ENCODE peak calls at places on chromosomes 1 and 21, in ten cellular contexts. T is heart right ventricle, H is cardiac muscle cell, Q is AG04450, R is colonic mucosa, C is fibroblast of lung, D is psoas muscle, X is IMR-90, V is PC-9, Z is brain microvascular endothelial cell. N is an unnamed sample.

GRCh38 chr1:19504796-19505693 is 19.7 kb upstream of the CAPZB start:
- DNase-seq in T (no peak), H (no peak), Q (peak), R (no peak), C (peak), D (no peak), X (peak), V (no peak), Z (peak), N (no peak)

GRCh38 chr1:80155371-80155770 is 1148.8 kb upstream of the ADGRL4 start:
- DNase-seq in T (no peak), H (peak), Q (no peak), R (no peak), C (no peak), D (no peak), X (peak), V (no peak), Z (no peak), N (peak)

GRCh38 chr1:3113047-3113740 is 44.2 kb downstream of the PRDM16 start:
- DNase-seq in T (no peak), H (no peak), Q (no peak), R (no peak), C (no peak), D (no peak), X (no peak), V (no peak), Z (no peak), N (no peak)

GRCh38 chr1:190511554-190511953 is 33.9 kb upstream of the BRINP3 start:
- DNase-seq in T (no peak), H (peak), Q (no peak), R (no peak), C (no peak), D (no peak), X (no peak), V (no peak), Z (no peak), N (no peak)

GRCh38 chr1:38559180-38559874 is 300.2 kb downstream of the RRAGC start:
- DNase-seq in T (no peak), H (no peak), Q (no peak), R (peak), C (no peak), D (no peak), X (no peak), V (no peak), Z (no peak), N (no peak)

GRCh38 chr1:247331526-247332214 is at the start of gene ZNF496:
- DNase-seq in T (peak), H (peak), Q (peak), R (peak), C (peak), D (peak), X (peak), V (peak), Z (peak), N (peak)

GRCh38 chr1:147287133-147287865 is 44.8 kb downstream of the CHD1L start:
- DNase-seq in T (no peak), H (no peak), Q (no peak), R (no peak), C (peak), D (no peak), X (peak), V (no peak), Z (no peak), N (no peak)

GRCh38 chr21:17390575-17390974 is 122.3 kb upstream of the CXADR start:
- DNase-seq in T (no peak), H (no peak), Q (no peak), R (no peak), C (no peak), D (no peak), X (peak), V (no peak), Z (no peak), N (no peak)

GRCh38 chr1:36658838-36659237 is 176.1 kb upstream of the CSF3R start:
- DNase-seq in T (no peak), H (no peak), Q (no peak), R (no peak), C (no peak), D (no peak), X (no peak), V (no peak), Z (no peak), N (no peak)

GRCh38 chr1:8284167-8284566 is 33.7 kb upstream of the SLC45A1 start:
- DNase-seq in T (no peak), H (no peak), Q (no peak), R (no peak), C (peak), D (no peak), X (peak), V (no peak), Z (peak), N (no peak)

GRCh38 chr1:182107218-182107617 is 45.7 kb upstream of the ZNF648 start:
- DNase-seq in T (no peak), H (no peak), Q (no peak), R (no peak), C (no peak), D (no peak), X (no peak), V (peak), Z (no peak), N (peak)

GRCh38 chr1:94039514-94039870 is 81.5 kb downstream of the ABCA4 start:
- DNase-seq in T (peak), H (peak), Q (no peak), R (peak), C (peak), D (peak), X (peak), V (peak), Z (peak), N (peak)

GRCh38 chr1:116453906-116454305 is 80.9 kb downstream of the ATP1A1 start:
- DNase-seq in T (no peak), H (peak), Q (no peak), R (no peak), C (no peak), D (no peak), X (no peak), V (peak), Z (no peak), N (no peak)

GRCh38 chr1:156371553-156372264 is 2.7 kb downstream of the RHBG start:
- DNase-seq in T (peak), H (no peak), Q (no peak), R (no peak), C (peak), D (peak), X (peak), V (no peak), Z (peak), N (no peak)

GRCh38 chr1:24929091-24929875 is 793 bp downstream of the RUNX3 start:
- DNase-seq in T (no peak), H (peak), Q (no peak), R (no peak), C (no peak), D (no peak), X (no peak), V (no peak), Z (no peak), N (no peak)

GRCh38 chr1:32105338-32105737 is 2.5 kb upstream of the KPNA6 start:
- DNase-seq in T (no peak), H (no peak), Q (no peak), R (no peak), C (no peak), D (no peak), X (no peak), V (no peak), Z (no peak), N (no peak)

GRCh38 chr1:32100359-32100758 is 7.5 kb upstream of the KPNA6 start:
- DNase-seq in T (peak), H (no peak), Q (no peak), R (no peak), C (no peak), D (no peak), X (no peak), V (no peak), Z (peak), N (no peak)

GRCh38 chr1:32106663-32107273 is 1.1 kb upstream of the KPNA6 start:
- DNase-seq in T (no peak), H (no peak), Q (no peak), R (no peak), C (no peak), D (no peak), X (no peak), V (no peak), Z (no peak), N (no peak)

GRCh38 chr1:32101233-32101681 is 6.6 kb upstream of the KPNA6 start:
- DNase-seq in T (no peak), H (no peak), Q (no peak), R (no peak), C (peak), D (no peak), X (peak), V (no peak), Z (peak), N (peak)

DNA sequence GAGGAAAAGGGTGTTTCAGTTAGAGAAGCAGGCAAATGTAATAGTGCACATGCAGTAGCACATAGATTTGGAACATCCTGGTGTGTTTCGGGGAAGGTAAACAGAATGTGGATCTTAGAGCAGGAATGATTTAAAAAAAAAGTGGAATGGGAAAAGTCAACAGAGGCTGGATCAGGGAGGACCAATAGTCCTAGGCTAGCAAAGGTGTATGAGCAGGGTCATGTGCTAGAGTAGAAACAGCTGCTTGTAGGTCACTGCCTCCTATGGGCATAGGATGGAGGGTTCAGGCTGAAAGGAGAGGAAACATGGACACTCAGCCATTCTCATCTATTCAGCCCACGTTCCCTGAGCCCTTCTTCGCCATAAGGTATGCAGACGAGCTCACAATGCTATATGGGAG is 3.7 kb upstream of the KPNA6 start:
- DNase-seq in T (no peak), H (no peak), Q (no peak), R (no peak), C (no peak), D (no peak), X (no peak), V (no peak), Z (no peak), N (no peak)
- TF ChIP-seq CTCF in T (no peak), H (no peak), Q (no peak), R (no peak), C (no peak), D (no peak), X (no peak), V (no peak), Z (no peak), N (no peak)

GRCh38 chr1:236025836-236026235 is 39.1 kb downstream of the NID1 start:
- DNase-seq in T (no peak), H (no peak), Q (no peak), R (no peak), C (no peak), D (no peak), X (no peak), V (no peak), Z (no peak), N (no peak)

GRCh38 chr1:236027096-236027495 is 37.8 kb downstream of the NID1 start:
- DNase-seq in T (no peak), H (no peak), Q (no peak), R (no peak), C (no peak), D (no peak), X (no peak), V (no peak), Z (no peak), N (no peak)

GRCh38 chr1:236033336-236033735 is 31.6 kb downstream of the NID1 start:
- DNase-seq in T (no peak), H (no peak), Q (no peak), R (no peak), C (no peak), D (no peak), X (no peak), V (no peak), Z (no peak), N (no peak)

GRCh38 chr1:236029428-236029940 is 35.4 kb downstream of the NID1 start:
- DNase-seq in T (no peak), H (no peak), Q (no peak), R (no peak), C (no peak), D (no peak), X (no peak), V (no peak), Z (no peak), N (no peak)

DNA sequence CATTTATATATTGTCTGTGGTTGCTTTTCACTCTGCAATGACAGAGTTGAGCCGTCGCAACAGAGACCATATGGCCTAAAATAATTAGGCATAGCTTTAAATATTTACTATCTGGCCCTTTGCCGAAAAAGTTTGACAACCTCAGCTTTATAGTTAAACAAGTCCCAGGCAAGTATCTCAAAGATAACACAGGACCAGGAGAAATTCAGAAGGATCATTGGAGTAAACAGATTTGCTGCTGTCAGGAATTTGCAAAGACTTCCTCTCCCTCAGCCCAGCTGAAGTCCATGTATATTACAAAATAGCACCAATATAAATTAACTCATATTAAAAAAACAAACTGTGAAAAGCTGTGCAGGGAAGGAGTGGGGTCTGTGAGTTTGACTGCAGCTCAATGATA is 34.3 kb downstream of the NID1 start:
- DNase-seq in T (no peak), H (no peak), Q (peak), R (no peak), C (no peak), D (no peak), X (peak), V (no peak), Z (no peak), N (no peak)
- H3K27ac ChIP-seq in T (no peak), H (no peak), Q (no peak), R (no peak), C (no peak), D (no peak), X (no peak), V (no peak), Z (no peak), N (no peak)

GRCh38 chr21:32975811-32976507 is 49.8 kb upstream of the OLIG2 start:
- DNase-seq in T (no peak), H (no peak), Q (no peak), R (no peak), C (no peak), D (no peak), X (no peak), V (no peak), Z (no peak), N (no peak)
- TF ChIP-seq CTCF in T (no peak), H (no peak), Q (no peak), R (no peak), C (no peak), D (no peak), X (no peak), V (no peak), Z (no peak), N (no peak)

GRCh38 chr21:26120833-26121232 is 49.7 kb downstream of the APP start:
- DNase-seq in T (no peak), H (no peak), Q (no peak), R (no peak), C (no peak), D (no peak), X (no peak), V (no peak), Z (no peak), N (peak)
- H3K27ac ChIP-seq in T (no peak), H (no peak), Q (no peak), R (no peak), C (no peak), D (no peak), X (no peak), V (no peak), Z (no peak), N (peak)

N was measured in RWPE1.